ENCODE peak calls at places on chromosome 10, in eight cellular contexts. Z is heart right ventricle, I is IMR-90, T is left ventricle myocardium inferior, P is choroid plexus epithelial cell, F is endodermal cell, J is A549, D is WERI-Rb-1. N is an unnamed sample.

GRCh38 chr10:51707392-51707791 is 8.0 kb upstream of the CSTF2T start:
- DNase-seq in Z (no peak), I (no peak), T (no peak), P (no peak), F (no peak), J (no peak), D (no peak), N (no peak)

GRCh38 chr10:28627102-28627501 is 50.2 kb upstream of the BAMBI start:
- DNase-seq in Z (no peak), I (no peak), T (no peak), P (peak), F (no peak), J (no peak), D (no peak), N (no peak)

GRCh38 chr10:125409756-125410155 is 249.4 kb upstream of the CTBP2 start:
- DNase-seq in Z (no peak), I (no peak), T (no peak), P (no peak), F (no peak), J (no peak), D (no peak), N (no peak)

GRCh38 chr10:23053036-23053435 is 42.3 kb upstream of the MSRB2 start:
- DNase-seq in Z (no peak), I (no peak), T (no peak), P (no peak), F (no peak), J (peak), D (no peak), N (peak)

GRCh38 chr10:26464632-26465280 is 26.6 kb downstream of the APBB1IP start:
- DNase-seq in Z (no peak), I (no peak), T (no peak), P (no peak), F (no peak), J (no peak), D (no peak), N (no peak)

GRCh38 chr10:34751272-34751671 is 63.8 kb downstream of the PARD3 start:
- DNase-seq in Z (no peak), I (no peak), T (no peak), P (no peak), F (no peak), J (no peak), D (no peak), N (no peak)

GRCh38 chr10:61971016-61971350 is 69.5 kb downstream of the ARID5B start:
- DNase-seq in Z (no peak), I (peak), T (no peak), P (peak), F (no peak), J (no peak), D (no peak), N (no peak)

GRCh38 chr10:15293862-15294835 is 76.9 kb downstream of the FAM171A1 start:
- DNase-seq in Z (no peak), I (peak), T (no peak), P (peak), F (peak), J (no peak), D (no peak), N (no peak)

GRCh38 chr10:116694253-116694926 is 48.0 kb downstream of the HSPA12A start:
- DNase-seq in Z (no peak), I (peak), T (no peak), P (peak), F (peak), J (no peak), D (no peak), N (no peak)

GRCh38 chr10:69123306-69123746 is 652 bp upstream of the VPS26A start:
- DNase-seq in Z (no peak), I (peak), T (peak), P (peak), F (no peak), J (peak), D (peak), N (no peak)

GRCh38 chr10:97590082-97590747 is 694 bp downstream of the C10orf62 start:
- DNase-seq in Z (no peak), I (no peak), T (no peak), P (no peak), F (no peak), J (no peak), D (no peak), N (no peak)

GRCh38 chr10:113450046-113450445 is 102.8 kb upstream of the HABP2 start:
- DNase-seq in Z (no peak), I (no peak), T (no peak), P (no peak), F (no peak), J (no peak), D (no peak), N (no peak)

GRCh38 chr10:100670828-100671479 is 74.4 kb upstream of the PAX2 start:
- DNase-seq in Z (no peak), I (no peak), T (no peak), P (peak), F (peak), J (peak), D (no peak), N (peak)

GRCh38 chr10:97169911-97170693 is 15.7 kb downstream of the SLIT1 start:
- DNase-seq in Z (peak), I (no peak), T (peak), P (no peak), F (no peak), J (peak), D (peak), N (peak)

GRCh38 chr10:95493862-95494261 is 67.3 kb downstream of the SORBS1 start:
- DNase-seq in Z (no peak), I (no peak), T (no peak), P (no peak), F (no peak), J (no peak), D (no peak), N (no peak)

GRCh38 chr10:10798021-10798420 is 219.7 kb upstream of the CELF2 start:
- DNase-seq in Z (no peak), I (no peak), T (no peak), P (peak), F (no peak), J (no peak), D (no peak), N (no peak)

GRCh38 chr10:100419911-100420449 is 42.8 kb upstream of the WNT8B start:
- DNase-seq in Z (no peak), I (no peak), T (no peak), P (no peak), F (no peak), J (no peak), D (no peak), N (no peak)

GRCh38 chr10:72096115-72097000 is 8.0 kb upstream of the SPOCK2 start:
- DNase-seq in Z (no peak), I (peak), T (no peak), P (peak), F (no peak), J (peak), D (no peak), N (no peak)

DNA sequence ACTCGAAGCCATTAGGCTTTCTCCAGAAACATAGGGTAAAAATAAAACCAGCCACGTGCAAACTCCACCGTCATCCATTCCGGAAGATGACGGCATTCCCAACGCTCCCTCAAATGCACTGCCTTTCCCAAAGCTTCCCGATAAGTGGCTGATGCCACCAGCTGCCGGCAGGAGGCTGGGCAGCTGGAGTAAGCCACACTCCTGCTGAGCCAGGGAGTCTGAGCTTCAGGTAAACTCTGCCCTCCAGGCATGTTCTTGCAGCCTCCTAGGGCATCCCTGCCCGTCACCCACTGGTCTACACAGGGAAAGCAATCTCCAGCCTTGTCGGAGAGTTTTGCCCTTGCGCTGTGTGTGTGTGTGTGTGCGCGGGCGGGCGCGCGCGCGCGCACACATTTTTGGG is 40.5 kb upstream of the TMEM273 start:
- DNase-seq in Z (no peak), I (no peak), T (no peak), P (no peak), F (no peak), J (no peak), D (no peak), N (no peak)
- TF ChIP-seq CTCF in Z (no peak), I (no peak), T (no peak), P (no peak), F (peak), J (no peak), D (no peak), N (no peak)

DNA sequence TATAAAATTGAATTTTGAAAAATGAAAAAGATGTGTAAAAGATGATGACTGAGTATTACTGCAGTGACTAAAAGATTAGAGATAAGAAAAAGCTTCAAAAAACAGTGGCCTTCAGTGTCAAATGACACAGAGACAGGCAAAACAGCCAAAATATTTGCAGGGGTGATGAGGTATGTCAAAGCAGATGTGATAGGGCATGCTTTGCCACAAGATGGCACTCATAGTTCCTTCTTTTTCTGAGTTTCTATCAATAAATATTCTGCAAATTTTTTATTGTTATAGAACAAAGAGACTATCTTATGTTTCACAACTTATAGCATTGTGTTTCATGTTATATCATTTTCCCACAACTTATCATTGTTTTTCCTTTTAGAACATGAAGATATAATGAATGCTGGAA is 344.1 kb upstream of the HPS1 start:
- DNase-seq in Z (no peak), I (peak), T (no peak), P (peak), F (no peak), J (no peak), D (no peak), N (peak)
- TF ChIP-seq CTCF in Z (peak), I (peak), T (peak), P (peak), F (peak), J (peak), D (peak), N (peak)

GRCh38 chr10:64379898-64380297 is 858.7 kb downstream of the REEP3 start:
- DNase-seq in Z (no peak), I (no peak), T (no peak), P (no peak), F (peak), J (peak), D (peak), N (peak)

GRCh38 chr10:64376169-64376568 is 855.0 kb downstream of the REEP3 start:
- DNase-seq in Z (no peak), I (no peak), T (no peak), P (no peak), F (peak), J (no peak), D (peak), N (peak)
- TF ChIP-seq CTCF in Z (no peak), I (no peak), T (no peak), P (no peak), F (peak), J (no peak), D (peak), N (no peak)

GRCh38 chr10:109953745-109954144 is 30.4 kb upstream of the XPNPEP1 start:
- DNase-seq in Z (no peak), I (no peak), T (no peak), P (peak), F (no peak), J (no peak), D (no peak), N (no peak)

GRCh38 chr10:109956454-109957091 is 33.3 kb upstream of the XPNPEP1 start:
- DNase-seq in Z (no peak), I (peak), T (no peak), P (peak), F (peak), J (peak), D (peak), N (peak)

GRCh38 chr10:109958059-109958458 is 34.7 kb upstream of the XPNPEP1 start:
- DNase-seq in Z (no peak), I (no peak), T (no peak), P (no peak), F (no peak), J (no peak), D (no peak), N (no peak)

GRCh38 chr10:109957092-109957797 is 33.9 kb upstream of the XPNPEP1 start:
- DNase-seq in Z (no peak), I (no peak), T (no peak), P (no peak), F (no peak), J (no peak), D (no peak), N (no peak)

DNA sequence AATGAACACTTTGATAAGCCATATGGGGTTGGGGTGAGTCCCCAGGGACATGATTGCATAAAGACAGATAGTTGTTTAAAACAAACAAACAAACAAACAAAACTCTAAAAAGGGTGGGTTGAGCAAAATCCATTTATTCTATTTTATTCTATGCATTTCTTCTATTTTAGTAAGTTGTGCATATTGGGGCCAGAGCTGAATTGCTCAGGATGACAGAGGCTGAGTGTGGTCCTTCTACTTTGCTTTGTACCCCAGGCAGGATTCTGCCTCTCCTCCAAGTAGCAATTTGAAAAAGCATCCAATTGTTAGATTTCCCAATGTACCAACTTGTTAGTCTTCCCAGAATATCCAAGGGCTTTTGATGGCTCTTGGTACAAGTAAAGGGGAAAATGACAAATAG is 29.2 kb upstream of the XPNPEP1 start:
- DNase-seq in Z (no peak), I (no peak), T (no peak), P (no peak), F (no peak), J (no peak), D (no peak), N (no peak)
- TF ChIP-seq CTCF in Z (no peak), I (no peak), T (no peak), P (no peak), F (no peak), J (no peak), D (no peak), N (no peak)

GRCh38 chr10:60441515-60441914 is 51.8 kb upstream of the ANK3 start:
- DNase-seq in Z (no peak), I (peak), T (no peak), P (peak), F (no peak), J (peak), D (no peak), N (no peak)
- TF ChIP-seq CTCF in Z (peak), I (peak), T (peak), P (peak), F (peak), J (peak), D (no peak), N (peak)

GRCh38 chr10:63901228-63901627 is 380.0 kb downstream of the REEP3 start:
- DNase-seq in Z (no peak), I (no peak), T (no peak), P (no peak), F (peak), J (peak), D (peak), N (no peak)
- TF ChIP-seq CTCF in Z (peak), I (no peak), T (no peak), P (peak), F (peak), J (no peak), D (peak), N (peak)

DNA sequence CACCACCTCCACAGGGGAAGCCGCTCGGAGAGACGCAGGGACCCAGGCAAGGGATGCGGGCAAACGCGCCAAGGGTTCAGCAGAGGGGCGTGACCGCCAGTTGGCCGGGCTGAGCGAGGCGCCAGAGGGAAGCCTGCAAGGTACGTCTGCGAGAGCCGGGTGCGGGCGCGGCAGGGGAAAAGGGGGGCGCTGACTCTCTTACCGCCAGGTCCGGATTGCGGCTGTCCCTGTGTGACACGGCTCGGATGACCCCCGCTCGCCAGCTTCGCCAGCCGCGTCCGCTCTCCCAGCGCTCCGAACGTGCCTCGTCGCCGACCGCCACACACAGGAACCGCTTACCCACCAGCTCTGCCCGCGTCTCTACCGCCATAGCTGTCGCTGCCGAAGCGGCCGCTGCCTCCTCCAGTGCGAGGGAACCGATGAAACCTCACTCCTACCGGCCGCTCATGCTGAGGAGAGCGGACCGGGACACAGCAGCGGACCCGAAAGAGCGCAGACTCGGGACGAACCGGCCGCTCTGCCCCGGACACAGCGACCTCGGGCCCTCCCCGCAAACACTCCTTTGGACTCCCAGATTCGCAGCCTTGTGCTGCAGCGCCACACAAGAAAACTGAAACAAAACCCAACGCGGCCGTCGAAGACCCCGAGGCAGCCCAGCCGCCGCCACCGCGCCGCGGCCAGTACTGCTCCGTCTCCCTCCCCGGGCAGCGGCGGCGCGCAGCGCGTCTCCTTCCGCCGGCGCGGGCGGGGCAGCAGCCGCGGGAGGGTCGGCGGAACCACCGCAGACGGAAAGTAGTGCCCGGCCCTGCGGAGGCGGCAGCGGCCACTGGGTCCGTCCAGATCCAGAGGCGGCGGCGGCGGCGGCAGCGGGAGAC is at the start of gene JMJD1C:
- DNase-seq in Z (peak), I (peak), T (peak), P (peak), F (peak), J (peak), D (peak), N (peak)
- TF ChIP-seq CTCF in Z (no peak), I (no peak), T (no peak), P (no peak), F (peak), J (no peak), D (no peak), N (no peak)

GRCh38 chr10:43576062-43576461 is 1.6 kb upstream of the ZNF239 start:
- DNase-seq in Z (no peak), I (no peak), T (no peak), P (no peak), F (no peak), J (no peak), D (no peak), N (no peak)
- TF ChIP-seq CTCF in Z (no peak), I (no peak), T (no peak), P (no peak), F (no peak), J (no peak), D (no peak), N (no peak)

GRCh38 chr10:91412688-91413087 is 2.5 kb downstream of the HECTD2 start:
- DNase-seq in Z (no peak), I (no peak), T (no peak), P (no peak), F (no peak), J (no peak), D (no peak), N (no peak)

GRCh38 chr10:91409069-91409868 is 875 bp upstream of the HECTD2 start:
- DNase-seq in Z (peak), I (peak), T (peak), P (peak), F (no peak), J (peak), D (peak), N (peak)

GRCh38 chr10:91406322-91406721 is 3.8 kb upstream of the HECTD2 start:
- DNase-seq in Z (no peak), I (no peak), T (no peak), P (no peak), F (no peak), J (no peak), D (no peak), N (no peak)

GRCh38 chr10:91410638-91411367 is 659 bp downstream of the HECTD2 start:
- DNase-seq in Z (peak), I (peak), T (no peak), P (peak), F (no peak), J (no peak), D (no peak), N (peak)

GRCh38 chr10:91409869-91410637 is at the start of gene HECTD2:
- DNase-seq in Z (peak), I (peak), T (peak), P (peak), F (peak), J (peak), D (peak), N (peak)
- TF ChIP-seq CTCF in Z (peak), I (peak), T (peak), P (peak), F (peak), J (peak), D (peak), N (peak)